ENCODE peak calls at places on chromosomes 4 and X, in seven cellular contexts. R is brain microvascular endothelial cell, C is NT2/D1, P is upper lobe of right lung, S is pancreas, D is HepG2, U is left ventricle myocardium inferior. I is an unnamed sample. For H3K27me3, the result is how much of the 10 kb centered on the place peaks cover.

GRCh38 chr4:188295899-188296298 is 156.7 kb downstream of the TRIML1 start:
- DNase-seq in P (no peak), C (no peak), S (no peak), D (no peak), R (peak), U (no peak), I (no peak)

GRCh38 chr4:119683518-119683917 is 54.9 kb upstream of the PDE5A start:
- DNase-seq in D (no peak), S (no peak), R (peak), U (no peak), P (no peak), C (no peak), I (no peak)

GRCh38 chr4:73692284-73692683 is 48.1 kb upstream of the CXCL8 start:
- DNase-seq in D (no peak), S (no peak), R (no peak), P (no peak), U (no peak), C (no peak), I (no peak)

GRCh38 chrX:53089224-53089842 is 4.6 kb upstream of the KANTR start:
- DNase-seq in P (no peak), R (peak), D (no peak), C (no peak), U (peak), S (no peak), I (peak)

GRCh38 chrX:101595739-101596419 is 21.9 kb downstream of the ARMCX6 start:
- DNase-seq in S (no peak), C (peak), P (no peak), D (peak), R (peak), U (no peak), I (peak)

GRCh38 chrX:38859602-38860001 is 58.3 kb downstream of the MID1IP1 start:
- DNase-seq in R (no peak), P (no peak), C (no peak), S (no peak), U (no peak), D (no peak), I (no peak)

GRCh38 chr4:76984127-76984526 is 34.6 kb downstream of the SEPTIN11 start:
- DNase-seq in P (no peak), U (no peak), D (peak), C (no peak), R (no peak), S (no peak), I (no peak)

GRCh38 chr4:118730683-118731082 is 45.5 kb downstream of the METTL14 start:
- DNase-seq in P (no peak), C (no peak), R (no peak), D (no peak), S (no peak), U (no peak), I (no peak)

GRCh38 chr4:142282870-142283431 is 563.1 kb downstream of the INPP4B start:
- DNase-seq in D (no peak), R (no peak), U (no peak), C (no peak), S (no peak), P (no peak), I (no peak)

GRCh38 chr4:168139336-168139735 is 47.0 kb downstream of the ANXA10 start:
- DNase-seq in D (no peak), P (no peak), S (no peak), C (no peak), U (no peak), R (peak), I (no peak)

GRCh38 chr4:117326091-117326490 is 240.7 kb upstream of the TRAM1L1 start:
- DNase-seq in R (no peak), D (no peak), U (no peak), C (no peak), S (no peak), P (no peak), I (no peak)

GRCh38 chr4:153553820-153554173 is 87.6 kb downstream of the TMEM131L start:
- DNase-seq in S (no peak), R (no peak), P (no peak), C (no peak), D (no peak), U (no peak), I (no peak)

GRCh38 chr4:107115185-107115847 is 79.2 kb upstream of the DKK2 start:
- DNase-seq in R (peak), P (no peak), C (no peak), U (no peak), S (no peak), D (no peak), I (no peak)

GRCh38 chrX:17547658-17548057 is 172.7 kb downstream of the NHS start:
- DNase-seq in P (peak), R (peak), S (peak), U (peak), D (peak), C (no peak), I (peak)

GRCh38 chr4:108619372-108620100 is 840 bp upstream of the RPL34 start:
- DNase-seq in C (no peak), S (no peak), U (no peak), R (no peak), D (no peak), P (no peak), I (no peak)

GRCh38 chr4:85725727-85726170 is 250.8 kb downstream of the ARHGAP24 start:
- DNase-seq in D (no peak), C (no peak), R (no peak), P (no peak), S (no peak), U (peak), I (peak)

GRCh38 chr4:48196758-48197504 is 62.9 kb upstream of the TXK start:
- DNase-seq in D (no peak), P (no peak), S (no peak), U (no peak), R (no peak), C (no peak), I (no peak)

GRCh38 chr4:84498203-84499026 is 677 bp downstream of the NKX6-1 start:
- DNase-seq in R (no peak), U (no peak), P (peak), S (peak), C (no peak), D (no peak), I (no peak)

GRCh38 chrX:100368167-100368566 is 41.9 kb downstream of the PCDH19 start:
- DNase-seq in S (no peak), U (no peak), C (no peak), D (peak), P (no peak), R (no peak), I (no peak)

GRCh38 chr4:65089666-65090065 is 580.6 kb downstream of the EPHA5 start:
- DNase-seq in U (no peak), R (peak), S (no peak), D (no peak), C (no peak), P (no peak), I (no peak)

GRCh38 chr4:56684320-56684719 is 3.2 kb upstream of the HOPX start:
- DNase-seq in C (no peak), U (no peak), D (no peak), R (peak), S (no peak), P (no peak), I (no peak)

GRCh38 chrX:74343327-74343969 is 39.5 kb downstream of the ZCCHC13 start:
- DNase-seq in R (no peak), S (no peak), C (no peak), P (no peak), D (no peak), U (no peak), I (no peak)

GRCh38 chr4:3413217-3413671 is 28.5 kb upstream of the HGFAC start:
- DNase-seq in S (peak), R (no peak), U (no peak), C (no peak), D (no peak), P (peak), I (peak)

GRCh38 chrX:77444075-77444474 is 3.1 kb upstream of the FGF16 start:
- DNase-seq in D (no peak), P (no peak), R (no peak), C (no peak), U (no peak), S (no peak), I (no peak)

GRCh38 chr4:128468485-128468989 is 180.9 kb upstream of the PGRMC2 start:
- DNase-seq in R (peak), C (no peak), P (no peak), U (no peak), S (no peak), D (no peak), I (peak)

GRCh38 chr4:72666910-72667309 is 97.9 kb upstream of the ADAMTS3 start:
- DNase-seq in P (no peak), R (no peak), C (no peak), S (no peak), D (no peak), U (no peak), I (no peak)

GRCh38 chr4:124873361-124874171 is 161.0 kb upstream of the ANKRD50 start:
- DNase-seq in S (no peak), P (no peak), U (no peak), C (peak), D (no peak), R (no peak), I (no peak)

GRCh38 chrX:7614616-7615015 is 228.4 kb upstream of the VCX start:
- DNase-seq in P (no peak), R (no peak), U (no peak), C (no peak), S (no peak), D (no peak), I (no peak)

GRCh38 chr4:108492816-108493595 is 127.4 kb upstream of the RPL34 start:
- DNase-seq in P (no peak), C (peak), U (no peak), S (no peak), R (peak), D (peak), I (no peak)

GRCh38 chr4:128455076-128455345 is 167.4 kb upstream of the PGRMC2 start:
- DNase-seq in D (no peak), U (no peak), P (no peak), S (no peak), C (no peak), R (peak), I (no peak)

GRCh38 chr4:24967346-24967745 is 54.5 kb upstream of the CCDC149 start:
- DNase-seq in S (no peak), C (no peak), U (no peak), R (no peak), D (no peak), P (no peak), I (no peak)
- H3K27me3 ChIP-seq in S (under half), C (under half), U (under half), R (under half), D (under half), P (under half), I (under half)

GRCh38 chr4:134343661-134344060 is 142.1 kb upstream of the PABPC4L start:
- DNase-seq in U (no peak), S (no peak), C (no peak), D (no peak), P (no peak), R (no peak), I (no peak)

DNA sequence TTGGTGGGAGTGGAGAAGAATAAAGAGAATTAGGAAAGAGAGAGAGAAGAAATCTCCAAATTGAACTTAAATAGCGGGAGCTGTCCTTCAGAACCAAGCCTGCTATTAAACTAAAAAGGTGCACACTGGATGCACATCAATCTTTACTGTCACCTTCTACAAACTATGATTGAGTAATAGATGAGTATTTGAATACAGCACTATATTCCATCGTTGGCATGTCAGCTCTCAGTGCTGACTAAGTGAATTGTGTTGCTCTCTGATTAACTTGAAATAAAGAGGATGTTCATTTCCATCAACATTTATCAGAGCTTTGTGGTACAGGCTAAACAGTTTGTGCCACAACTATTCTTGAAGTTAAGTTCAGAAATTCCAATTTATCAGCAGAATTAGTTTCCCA is 143.7 kb upstream of the PABPC4L start:
- DNase-seq in P (no peak), S (no peak), D (no peak), C (no peak), U (no peak), R (no peak), I (no peak)
- H3K27me3 ChIP-seq in P (under half), S (under half), D (under half), C (under half), U (under half), R (under half), I (under half)

GRCh38 chrX:12405306-12405705 is 267.0 kb downstream of the FRMPD4 start:
- DNase-seq in C (no peak), S (no peak), D (no peak), P (no peak), U (no peak), R (no peak), I (no peak)
- H3K27me3 ChIP-seq in C (under half), S (under half), D (under half), P (under half), U (under half), R (under half), I (under half)

GRCh38 chr4:89837385-89837995 is 529 bp upstream of the SNCA start:
- DNase-seq in C (peak), S (peak), P (no peak), R (peak), D (no peak), U (no peak), I (no peak)
- H3K27me3 ChIP-seq in C (under half), S (under half), P (under half), R (under half), D (under half), U (half or more), I (under half)

GRCh38 chr4:174217273-174218126 is 66.0 kb downstream of the FBXO8 start:
- DNase-seq in C (no peak), S (no peak), R (no peak), P (no peak), U (peak), D (no peak), I (peak)
- H3K27me3 ChIP-seq in C (half or more), S (under half), R (half or more), P (half or more), U (half or more), D (half or more), I (under half)

GRCh38 chr4:101370663-101371210 is 23.4 kb upstream of the PPP3CA start:
- DNase-seq in R (no peak), C (no peak), U (no peak), D (no peak), P (no peak), S (no peak), I (no peak)

GRCh38 chr4:101366331-101366730 is 19.0 kb upstream of the PPP3CA start:
- DNase-seq in D (no peak), S (no peak), R (no peak), C (no peak), U (no peak), P (no peak), I (no peak)

DNA sequence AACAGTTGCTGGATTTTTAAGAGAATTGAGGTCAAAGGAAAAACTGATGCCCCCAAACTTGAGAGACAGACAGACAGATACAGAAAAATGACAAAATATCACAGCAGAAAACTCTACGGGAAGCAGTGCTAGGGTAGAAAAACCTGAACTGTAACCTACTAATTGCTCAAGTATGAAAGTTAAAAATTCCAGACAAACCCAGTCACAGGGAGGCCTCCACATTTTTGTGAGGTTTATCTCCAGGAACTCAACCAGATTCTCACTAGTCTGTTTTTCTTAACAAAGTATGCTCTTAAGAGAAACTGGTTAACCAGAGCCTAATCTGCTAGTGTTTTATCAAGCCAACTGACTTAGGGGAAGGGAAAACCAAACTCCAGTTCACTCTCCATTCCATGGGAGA is 19.9 kb upstream of the PPP3CA start:
- DNase-seq in D (no peak), R (peak), S (no peak), C (no peak), U (no peak), P (no peak), I (no peak)
- H3K27me3 ChIP-seq in D (under half), R (under half), S (under half), C (under half), U (under half), P (under half), I (under half)

GRCh38 chrX:125395626-125396025 is 76.0 kb downstream of the TEX13C start:
- DNase-seq in R (no peak), C (no peak), D (no peak), U (no peak), S (no peak), P (no peak), I (no peak)
- H3K27me3 ChIP-seq in R (under half), C (under half), D (under half), U (under half), S (under half), P (under half), I (under half)

GRCh38 chr4:38178666-38178995 is 218.4 kb downstream of the PTTG2 start:
- DNase-seq in P (no peak), S (no peak), R (no peak), U (no peak), D (no peak), C (no peak), I (no peak)
- H3K27me3 ChIP-seq in P (under half), S (under half), R (under half), U (under half), D (under half), C (under half), I (under half)

I was measured in heart left ventricle.